ENCODE peak calls at places on chromosomes 11 and 22, in four cellular contexts. L is fibroblast of lung, U is ovary, T is A549. S is an unnamed sample.

GRCh38 chr11:55819330-55819729 is at the start of gene OR5D18:
- DNase-seq in L (no peak), T (no peak), U (no peak), S (no peak)

GRCh38 chr11:2926611-2927492 is 2.4 kb downstream of the PHLDA2 start:
- DNase-seq in U (no peak), T (no peak), L (no peak), S (no peak)

GRCh38 chr11:116217441-116217840 is 555.3 kb downstream of the BUD13 start:
- DNase-seq in U (no peak), T (no peak), L (no peak), S (no peak)

GRCh38 chr11:128653828-128654231 is 40.0 kb upstream of the FLI1 start:
- DNase-seq in T (peak), U (no peak), L (no peak), S (no peak)

GRCh38 chr11:69576069-69576782 is 64.7 kb upstream of the CCND1 start:
- DNase-seq in T (no peak), U (no peak), L (no peak), S (no peak)

GRCh38 chr11:11057472-11057854 is 199.6 kb upstream of the ZBED5 start:
- DNase-seq in L (no peak), T (no peak), U (no peak), S (no peak)

GRCh38 chr11:119701591-119702260 is 27.3 kb downstream of the NECTIN1 start:
- DNase-seq in T (no peak), L (no peak), U (no peak), S (no peak)

GRCh38 chr11:1174441-1175370 is 17.0 kb downstream of the MUC5AC start:
- DNase-seq in U (no peak), L (no peak), T (no peak), S (no peak)

GRCh38 chr22:25644122-25644521 is 79.6 kb downstream of the GRK3 start:
- DNase-seq in L (no peak), U (no peak), T (no peak), S (no peak)

GRCh38 chr11:67418476-67419281 is 3.2 kb downstream of the CARNS1 start:
- DNase-seq in T (no peak), U (no peak), L (no peak), S (no peak)

GRCh38 chr11:63663809-63664208 is 7.4 kb downstream of the ATL3 start:
- DNase-seq in T (peak), U (no peak), L (peak), S (peak)

GRCh38 chr11:12494699-12495098 is 117.3 kb downstream of the PARVA start:
- DNase-seq in L (peak), U (no peak), T (no peak), S (no peak)

GRCh38 chr11:68387840-68388239 is 72.7 kb upstream of the PPP6R3 start:
- DNase-seq in L (no peak), U (no peak), T (no peak), S (no peak)

GRCh38 chr11:78060533-78060932 is 3.1 kb upstream of the THRSP start:
- DNase-seq in L (no peak), T (no peak), U (no peak), S (no peak)

GRCh38 chr11:16779436-16779835 is 41.0 kb downstream of the C11orf58 start:
- DNase-seq in U (no peak), T (peak), L (no peak), S (no peak)

GRCh38 chr11:108617055-108617454 is 23.5 kb upstream of the EXPH5 start:
- DNase-seq in U (no peak), L (no peak), T (no peak), S (no peak)

GRCh38 chr11:20278727-20279126 is 84.8 kb upstream of the HTATIP2 start:
- DNase-seq in L (no peak), T (no peak), U (no peak), S (no peak)

GRCh38 chr22:37088108-37088605 is 21.4 kb downstream of the TMPRSS6 start:
- DNase-seq in U (no peak), T (peak), L (no peak), S (no peak)

GRCh38 chr11:15770798-15771414 is 585.4 kb downstream of the SOX6 start:
- DNase-seq in U (no peak), T (peak), L (peak), S (peak)

GRCh38 chr22:22687638-22688500 is 43.5 kb downstream of the GGTLC2 start:
- DNase-seq in U (peak), L (peak), T (peak), S (peak)

GRCh38 chr11:76368497-76368896 is 12.4 kb downstream of the THAP12 start:
- DNase-seq in T (no peak), L (no peak), U (no peak), S (no peak)

GRCh38 chr22:17938484-17938924 is 85.9 kb downstream of the MICAL3 start:
- DNase-seq in T (no peak), L (peak), U (peak), S (no peak)

GRCh38 chr11:115760528-115760837 is 256.3 kb upstream of the CADM1 start:
- DNase-seq in L (peak), T (no peak), U (no peak), S (no peak)

GRCh38 chr11:6622261-6623171 is 3.3 kb upstream of the TPP1 start:
- DNase-seq in T (no peak), L (no peak), U (peak), S (no peak)

GRCh38 chr11:60762851-60763691 is 6.4 kb downstream of the MS4A15 start:
- DNase-seq in T (peak), U (no peak), L (no peak), S (no peak)

GRCh38 chr11:67700141-67700540 is 25.7 kb upstream of the ALDH3B2 start:
- DNase-seq in L (no peak), T (no peak), U (no peak), S (no peak)

GRCh38 chr11:34898474-34898873 is 17.7 kb downstream of the APIP start:
- DNase-seq in L (no peak), U (no peak), T (no peak), S (no peak)

GRCh38 chr11:100777118-100777517 is 90.0 kb downstream of the ARHGAP42 start:
- DNase-seq in L (no peak), U (no peak), T (peak), S (peak)

GRCh38 chr22:35996596-35996995 is 32.0 kb downstream of the RBFOX2 start:
- DNase-seq in L (no peak), T (no peak), U (no peak), S (no peak)

GRCh38 chr11:73379189-73379880 is 3.1 kb downstream of the RELT start:
- DNase-seq in U (no peak), T (no peak), L (no peak), S (no peak)

GRCh38 chr22:21866821-21867527 is 471 bp downstream of the MAPK1 start:
- DNase-seq in T (peak), U (peak), L (peak), S (no peak)

GRCh38 chr11:69073445-69073844 is 24.7 kb downstream of the TPCN2 start:
- DNase-seq in L (no peak), T (no peak), U (no peak), S (no peak)

GRCh38 chr11:12269104-12269441 is 108.3 kb upstream of the PARVA start:
- DNase-seq in T (no peak), U (no peak), L (no peak), S (peak)

GRCh38 chr11:6757373-6757967 is 14.3 kb downstream of the OR2AG2 start:
- DNase-seq in L (peak), U (peak), T (peak), S (peak)

GRCh38 chr11:88807349-88807748 is 258.4 kb downstream of the GRM5 start:
- DNase-seq in T (no peak), L (no peak), U (no peak), S (no peak)
- H3K27ac ChIP-seq in T (no peak), L (no peak), U (no peak), S (no peak)

DNA sequence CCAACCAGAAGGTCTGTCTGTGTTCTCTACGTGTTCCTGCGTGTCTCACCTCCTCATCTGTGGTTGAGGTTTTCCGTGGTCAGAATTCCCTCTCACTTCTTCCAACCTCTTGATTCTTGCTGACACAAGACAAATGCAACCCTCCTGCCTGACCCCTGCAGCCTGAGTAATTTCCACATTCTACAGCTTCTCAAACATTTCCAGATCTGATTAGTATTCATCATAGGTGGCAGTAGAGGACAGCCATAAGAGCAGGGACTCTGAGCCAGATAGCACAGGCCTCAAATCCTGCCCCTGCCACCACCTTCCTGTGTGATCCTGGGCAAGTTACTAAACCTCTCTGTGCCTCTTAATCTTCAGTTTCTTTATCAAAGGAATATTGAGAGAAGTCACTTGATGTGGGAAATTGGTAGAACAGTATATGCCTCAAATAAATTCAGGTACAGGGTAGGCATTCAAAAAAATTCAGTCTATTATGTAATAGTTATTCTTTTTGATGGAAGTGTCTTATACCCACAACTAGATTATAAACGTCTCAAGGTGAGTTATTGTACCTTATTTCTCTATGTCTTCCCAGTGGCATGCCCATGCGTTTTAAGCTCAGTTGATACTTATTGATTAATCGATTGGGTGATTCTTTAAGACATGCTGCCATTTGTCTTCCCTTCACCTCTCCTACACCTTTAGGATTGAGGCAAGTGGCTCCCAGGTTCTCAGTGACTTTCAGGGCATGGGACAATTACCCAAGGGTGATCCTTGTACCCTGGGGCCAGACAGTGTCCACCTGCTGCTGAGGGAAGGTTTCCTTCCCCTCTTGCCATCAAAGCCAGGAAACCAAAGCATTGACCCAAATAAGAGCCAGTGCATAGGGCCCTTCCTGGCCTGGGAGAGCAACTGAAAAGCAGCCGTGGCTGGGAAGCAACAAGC is 19.6 kb downstream of the POU2AF1 start:
- DNase-seq in L (no peak), U (no peak), T (no peak), S (no peak)
- TF ChIP-seq CTCF in L (no peak), U (no peak), T (no peak), S (no peak)

GRCh38 chr22:40714514-40714966 is 35.3 kb downstream of the MCHR1 start:
- DNase-seq in U (peak), L (peak), T (peak), S (no peak)

GRCh38 chr22:40709752-40710413 is 30.6 kb downstream of the MCHR1 start:
- DNase-seq in T (peak), U (peak), L (peak), S (no peak)

GRCh38 chr22:40716116-40716515 is 36.8 kb downstream of the MCHR1 start:
- DNase-seq in U (no peak), L (no peak), T (no peak), S (no peak)

GRCh38 chr22:40708177-40708576 is 28.9 kb downstream of the MCHR1 start:
- DNase-seq in U (no peak), L (no peak), T (no peak), S (no peak)

GRCh38 chr22:40712311-40712710 is 33.0 kb downstream of the MCHR1 start:
- DNase-seq in U (no peak), L (no peak), T (no peak), S (no peak)
- H3K27ac ChIP-seq in U (no peak), L (no peak), T (peak), S (no peak)

DNA sequence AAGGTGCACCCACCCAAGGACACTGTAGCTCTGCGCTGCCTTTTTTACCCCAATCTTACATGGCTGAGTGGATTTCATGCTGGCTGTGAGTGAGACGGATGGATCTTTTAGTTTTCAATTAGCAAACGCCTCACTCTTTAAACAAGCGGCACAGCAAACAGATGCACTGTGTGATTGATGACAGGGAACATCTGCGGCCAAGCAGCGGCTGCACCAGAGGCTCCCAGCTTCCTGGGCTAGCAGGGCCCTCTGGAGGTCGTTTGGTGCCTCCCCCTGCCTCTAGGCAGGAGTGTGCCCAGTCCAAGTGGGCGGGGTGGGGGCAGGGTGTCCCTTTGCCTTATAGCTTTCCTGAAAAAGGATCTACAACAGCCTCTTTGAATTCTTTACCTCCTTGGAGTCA is 2.1 kb upstream of the DRD2 start:
- DNase-seq in L (no peak), U (no peak), T (no peak), S (no peak)
- TF ChIP-seq CTCF in L (no peak), U (no peak), T (no peak), S (no peak)

GRCh38 chr11:23212829-23213228 is 352.6 kb upstream of the CCDC179 start:
- DNase-seq in T (no peak), U (no peak), L (no peak), S (no peak)

GRCh38 chr11:23205156-23205871 is 345.0 kb upstream of the CCDC179 start:
- DNase-seq in U (no peak), L (peak), T (no peak), S (no peak)

GRCh38 chr11:23201936-23202522 is 341.8 kb upstream of the CCDC179 start:
- DNase-seq in T (no peak), L (no peak), U (no peak), S (no peak)

GRCh38 chr11:23211221-23211620 is 350.9 kb upstream of the CCDC179 start:
- DNase-seq in T (no peak), U (no peak), L (no peak), S (peak)

GRCh38 chr11:23206736-23207336 is 346.6 kb upstream of the CCDC179 start:
- DNase-seq in U (no peak), L (peak), T (no peak), S (peak)
- H3K27ac ChIP-seq in U (no peak), L (no peak), T (no peak), S (no peak)

GRCh38 chr11:99019676-99020075 is 1.1 kb upstream of the CNTN5 start:
- DNase-seq in U (no peak), L (no peak), T (no peak), S (no peak)

GRCh38 chr11:99015634-99016454 is 4.9 kb upstream of the CNTN5 start:
- DNase-seq in U (no peak), T (peak), L (peak), S (peak)

GRCh38 chr11:99020324-99021225 is at the start of gene CNTN5:
- DNase-seq in L (peak), T (peak), U (no peak), S (peak)
- TF ChIP-seq CTCF in L (peak), T (no peak), U (no peak), S (peak)

DNA sequence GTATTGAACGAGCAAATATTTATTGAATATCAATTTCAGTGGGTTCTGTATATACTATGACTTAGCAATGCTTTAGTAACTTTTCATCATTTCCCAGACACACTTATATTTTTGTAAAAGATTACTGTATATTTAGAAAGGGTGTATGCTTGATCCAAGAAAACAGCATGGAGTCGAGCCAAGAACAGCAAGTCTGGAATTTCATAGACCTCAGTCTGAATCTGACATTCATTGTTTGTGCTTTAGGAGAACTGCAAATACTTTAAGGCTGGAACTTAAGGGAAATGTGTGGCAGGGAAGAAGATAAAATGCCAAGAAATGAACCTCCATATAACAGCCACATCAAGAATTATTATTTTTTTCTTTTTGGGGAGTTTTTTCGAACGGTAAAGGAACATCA is 1156.8 kb downstream of the LRRC4C start:
- DNase-seq in L (peak), T (no peak), U (no peak), S (no peak)
- H3K27ac ChIP-seq in L (no peak), T (no peak), U (no peak), S (no peak)

DNA sequence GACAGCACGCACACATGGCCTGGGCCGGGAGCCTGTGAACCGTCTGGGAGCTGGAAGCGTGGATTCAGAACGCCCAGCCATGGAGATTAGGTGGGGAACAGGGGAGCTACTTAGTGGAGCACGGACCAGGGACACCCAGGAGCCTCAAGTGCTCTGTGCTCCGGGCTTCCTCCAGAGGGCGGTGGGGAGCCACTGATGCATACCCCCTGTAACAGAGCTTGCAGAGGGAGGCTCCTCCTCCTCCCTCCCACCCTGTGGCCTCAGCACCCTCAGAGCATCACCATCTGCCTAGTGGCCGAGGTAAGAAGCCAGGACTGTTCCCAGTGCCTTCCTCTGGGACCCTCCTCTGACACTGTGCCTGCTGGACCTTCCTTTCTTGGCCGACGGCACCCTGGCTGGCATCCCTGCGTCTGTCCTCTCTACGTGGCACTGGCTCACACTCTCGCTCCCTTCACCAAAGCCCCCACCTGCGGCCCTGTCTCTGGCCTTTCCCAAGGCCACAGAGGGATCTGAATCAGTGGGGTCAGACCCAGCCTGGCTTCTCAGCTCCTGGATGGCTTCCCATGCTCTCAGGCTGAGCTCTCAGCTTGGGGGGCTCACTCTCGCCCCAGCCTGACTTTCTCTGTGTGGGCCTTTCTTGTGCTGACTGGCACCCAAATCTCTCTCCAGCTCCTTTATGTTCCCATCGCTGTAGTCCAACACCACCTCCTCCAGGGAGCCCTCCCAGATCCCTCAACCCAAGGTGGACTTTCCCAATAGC is 780.9 kb downstream of the BRD1 start:
- DNase-seq in U (no peak), L (no peak), T (peak), S (no peak)
- TF ChIP-seq CTCF in U (no peak), L (no peak), T (peak), S (no peak)